ENCODE peak calls at places on chromosomes 13 and 19, in five cellular contexts. W is endodermal cell; G is CD4-positive, alpha-beta memory T cell; O is heart left ventricle; M is tibial nerve. S is an unnamed sample.

GRCh38 chr13:51590966-51591627 is 6.8 kb downstream of the WDFY2 start:
- DNase-seq in W (no peak), G (no peak), O (no peak), M (no peak), S (no peak)

GRCh38 chr13:86920960-86921359 is 750.2 kb upstream of the SLITRK5 start:
- DNase-seq in W (no peak), G (no peak), O (no peak), M (no peak), S (no peak)

GRCh38 chr19:34732548-34733255 is 1.3 kb upstream of the ZNF181 start:
- DNase-seq in W (peak; percentile 61), G (no peak), O (no peak), M (no peak), S (no peak)

GRCh38 chr13:107003911-107004310 is 436.0 kb upstream of the ARGLU1 start:
- DNase-seq in W (no peak), G (no peak), O (no peak), M (no peak), S (no peak)

GRCh38 chr13:43085545-43085944 is 62.2 kb downstream of the DNAJC15 start:
- DNase-seq in W (no peak), G (peak; percentile 22), O (no peak), M (no peak), S (no peak)

GRCh38 chr13:23470706-23471610 is 37.5 kb upstream of the SACS start:
- DNase-seq in W (no peak), G (no peak), O (no peak), M (no peak), S (no peak)

GRCh38 chr13:29924482-29924884 is 74.1 kb upstream of the UBL3 start:
- DNase-seq in W (no peak), G (no peak), O (no peak), M (no peak), S (no peak)

GRCh38 chr13:67554296-67554695 is 324.2 kb upstream of the PCDH9 start:
- DNase-seq in W (no peak), G (no peak), O (no peak), M (no peak), S (no peak)

GRCh38 chr13:112942689-112943308 is 26.2 kb upstream of the MCF2L start:
- DNase-seq in W (peak; percentile 99), G (peak; percentile 91), O (peak; percentile 96), M (peak; percentile 97), S (peak; percentile 98)

GRCh38 chr19:37095859-37096258 is 17.6 kb downstream of the ZNF420 start:
- DNase-seq in W (no peak), G (no peak), O (no peak), M (no peak), S (no peak)

GRCh38 chr13:34750078-34750703 is 191.9 kb upstream of the NBEA start:
- DNase-seq in W (peak; percentile 83), G (no peak), O (no peak), M (no peak), S (peak; percentile 44)

GRCh38 chr13:53151692-53152421 is 123.2 kb downstream of the OLFM4 start:
- DNase-seq in W (peak; percentile 86), G (no peak), O (no peak), M (no peak), S (no peak)

GRCh38 chr13:41405367-41405766 is 52.0 kb upstream of the RGCC start:
- DNase-seq in W (no peak), G (no peak), O (no peak), M (no peak), S (no peak)

GRCh38 chr19:24000656-24001055 is 86.0 kb downstream of the ZNF726 start:
- DNase-seq in W (no peak), G (no peak), O (no peak), M (no peak), S (no peak)

GRCh38 chr13:71030789-71031188 is 836.2 kb downstream of the DACH1 start:
- DNase-seq in W (peak; percentile 58), G (no peak), O (no peak), M (no peak), S (no peak)

GRCh38 chr19:7701049-7701653 is 780 bp downstream of the FCER2 start:
- DNase-seq in W (no peak), G (no peak), O (no peak), M (no peak), S (no peak)

GRCh38 chr13:99655351-99656091 is 154.2 kb downstream of the TM9SF2 start:
- DNase-seq in W (no peak), G (no peak), O (no peak), M (no peak), S (no peak)

DNA sequence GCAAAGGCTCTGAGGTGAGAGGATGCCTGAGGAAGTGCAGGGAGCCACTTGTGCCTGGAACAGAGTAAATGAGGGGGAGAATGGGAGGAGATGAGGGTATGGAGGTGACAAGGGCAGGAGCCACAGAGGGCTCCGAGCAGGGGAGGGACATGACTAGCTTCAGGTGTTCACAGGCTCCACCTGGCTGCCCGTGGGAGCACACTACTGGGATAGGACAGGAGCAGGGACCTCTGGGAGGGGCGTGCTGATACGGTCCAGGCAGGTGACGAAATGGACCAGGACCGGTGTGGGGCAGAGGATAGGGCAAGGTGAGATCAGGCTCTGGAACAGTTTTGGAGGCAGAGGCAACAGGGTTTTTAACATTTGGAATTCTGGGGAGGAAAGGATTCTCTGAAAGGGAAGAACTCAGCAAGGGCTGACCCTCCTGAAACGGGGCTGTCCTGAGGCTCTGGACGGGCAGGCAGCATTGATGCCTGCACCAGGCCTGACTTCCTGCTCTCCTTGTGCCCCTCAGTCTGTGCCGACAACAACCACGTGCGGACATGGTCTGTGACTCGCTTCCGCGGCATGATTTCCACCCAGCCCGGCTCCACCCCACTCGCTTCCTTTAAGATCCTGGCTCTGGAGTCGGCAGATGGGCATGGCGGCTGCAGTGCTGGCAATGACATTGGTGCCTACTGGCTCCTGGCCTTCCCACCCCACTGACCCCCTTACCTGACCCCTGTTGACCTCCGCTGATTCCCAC is 11.6 kb downstream of the SHKBP1 start:
- DNase-seq in W (peak; percentile 43), G (no peak), O (no peak), M (no peak), S (no peak)
- H3K36me3 ChIP-seq in W (peaks cover 25% of the 10 kb centered on the region), G (peaks cover 31% of the 10 kb centered on the region), O (no peaks in the 10 kb centered on the region), M (no peaks in the 10 kb centered on the region), S (peaks cover 60% of the 10 kb centered on the region)

GRCh38 chr19:11849264-11849615 is 714 bp downstream of the ZNF439 start:
- DNase-seq in W (no peak), G (no peak), O (no peak), M (no peak), S (no peak)
- H3K4me3 ChIP-seq in W (no peak overlapping the region), G (peak overlapping the region; percentile 39), O (peak overlapping the region; percentile 59), M (peak overlapping the region; percentile 77), S (peak overlapping the region; percentile 78)

DNA sequence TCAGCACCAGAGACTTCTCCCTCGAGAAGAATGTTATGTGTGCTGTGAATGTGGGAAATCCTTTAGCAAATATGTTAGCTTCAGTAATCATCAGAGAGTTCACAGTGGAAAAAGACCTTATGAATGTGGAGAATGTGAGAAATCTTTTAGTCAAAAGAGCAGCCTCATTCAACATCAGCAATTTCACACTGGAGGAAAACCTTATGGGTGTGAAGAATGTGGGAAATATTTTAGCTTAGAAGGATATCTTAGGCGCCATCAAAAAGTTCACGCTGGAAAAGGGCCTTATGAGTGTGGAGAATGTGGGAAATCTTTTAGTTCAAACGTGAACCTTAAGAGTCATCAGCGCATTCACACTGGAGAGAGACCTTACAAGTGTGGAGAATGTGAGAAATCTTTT is 8.3 kb upstream of the ZNF587 start:
- DNase-seq in W (peak; percentile 51), G (no peak), O (no peak), M (no peak), S (no peak)
- H3K36me3 ChIP-seq in W (peaks cover 77% of the 10 kb centered on the region), G (peaks cover 6% of the 10 kb centered on the region), O (peaks cover 2% of the 10 kb centered on the region), M (no peaks in the 10 kb centered on the region), S (peaks cover 38% of the 10 kb centered on the region)

GRCh38 chr13:27952931-27953670 is 16.0 kb downstream of the CDX2 start:
- DNase-seq in W (peak; percentile 50), G (no peak), O (no peak), M (no peak), S (no peak)
- H3K4me3 ChIP-seq in W (peak overlapping the region; percentile 53), G (no peak overlapping the region), O (peak overlapping the region; percentile 31), M (peak overlapping the region; percentile 45), S (peak overlapping the region; percentile 54)

GRCh38 chr19:1577929-1578618 is 9.9 kb upstream of the MEX3D start:
- DNase-seq in W (no peak), G (no peak), O (peak; percentile 23), M (no peak), S (no peak)
- H3K36me3 ChIP-seq in W (peaks cover 35% of the 10 kb centered on the region), G (peaks cover 13% of the 10 kb centered on the region), O (peaks cover 8% of the 10 kb centered on the region), M (no peaks in the 10 kb centered on the region), S (peaks cover 63% of the 10 kb centered on the region)

DNA sequence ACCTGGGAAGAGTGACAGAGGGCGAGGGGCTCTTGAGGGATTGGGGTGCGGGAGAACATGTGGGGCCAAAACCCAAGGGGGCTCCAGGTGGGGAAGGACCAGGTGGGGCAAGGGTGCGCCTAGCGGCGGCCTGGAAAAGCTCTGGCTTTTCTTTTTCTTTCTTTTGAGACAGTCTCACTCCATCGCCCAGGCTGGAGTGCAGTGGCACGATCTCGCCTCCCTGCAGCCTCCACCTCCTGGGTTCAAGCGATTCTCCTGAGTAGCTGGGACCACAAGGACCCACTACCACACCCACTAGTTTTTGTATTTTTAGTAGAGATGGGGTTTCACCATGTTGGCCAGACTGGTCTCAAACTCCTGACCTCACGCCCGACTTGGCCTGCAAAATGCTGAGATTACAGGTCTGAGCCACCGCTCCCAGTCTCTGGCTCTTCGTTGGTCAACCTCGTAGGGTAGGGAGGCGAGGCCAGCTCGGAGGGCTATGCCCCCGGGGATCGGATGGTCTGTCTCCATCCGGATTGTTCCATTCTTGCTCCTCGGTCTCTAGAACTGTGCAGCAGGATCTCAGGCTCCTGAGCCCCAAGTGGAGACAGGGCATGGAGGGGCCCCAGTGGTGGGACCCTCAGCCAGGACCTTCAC is 3.7 kb downstream of the GADD45B start:
- DNase-seq in W (no peak), G (no peak), O (no peak), M (no peak), S (peak; percentile 51)
- H3K4me3 ChIP-seq in W (peak overlapping the region; percentile 96), G (no peak overlapping the region), O (no peak overlapping the region), M (no peak overlapping the region), S (no peak overlapping the region)

GRCh38 chr19:48988286-48988685 is 4.8 kb downstream of the GYS1 start:
- DNase-seq in W (no peak), G (no peak), O (no peak), M (no peak), S (no peak)

GRCh38 chr19:48988860-48989259 is 4.2 kb downstream of the GYS1 start:
- DNase-seq in W (no peak), G (no peak), O (no peak), M (no peak), S (no peak)

GRCh38 chr19:48985711-48986110 is 7.4 kb downstream of the GYS1 start:
- DNase-seq in W (no peak), G (no peak), O (no peak), M (no peak), S (no peak)

GRCh38 chr19:48986211-48986610 is 6.9 kb downstream of the GYS1 start:
- DNase-seq in W (no peak), G (no peak), O (no peak), M (no peak), S (no peak)

DNA sequence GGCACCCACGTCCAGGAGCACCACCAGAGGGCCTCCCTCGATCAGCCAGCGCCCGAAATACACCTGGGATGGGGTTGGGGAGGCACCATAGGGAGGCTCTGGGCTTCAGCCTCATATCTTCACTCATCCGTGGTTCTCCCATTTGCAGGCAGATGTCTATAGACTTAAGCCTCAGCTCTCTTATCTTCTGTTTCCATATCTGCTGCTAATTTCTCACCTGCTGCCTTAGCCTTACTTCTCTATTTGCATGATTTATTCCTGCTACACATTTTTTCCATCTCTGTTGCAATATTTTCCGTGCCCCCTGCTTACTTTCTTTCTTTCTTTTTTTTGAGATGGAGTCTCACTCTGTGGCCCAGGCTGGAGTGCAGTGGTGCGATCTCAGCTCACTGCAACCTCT is 5.8 kb downstream of the GYS1 start:
- DNase-seq in W (no peak), G (no peak), O (no peak), M (no peak), S (no peak)
- H3K36me3 ChIP-seq in W (peaks cover 54% of the 10 kb centered on the region), G (peaks cover 10% of the 10 kb centered on the region), O (peaks cover 11% of the 10 kb centered on the region), M (no peaks in the 10 kb centered on the region), S (peaks cover 73% of the 10 kb centered on the region)

GRCh38 chr19:45693168-45693788 is 812 bp downstream of the QPCTL start:
- DNase-seq in W (peak; percentile 95), G (peak; percentile 63), O (peak; percentile 82), M (peak; percentile 70), S (peak; percentile 85)
- H3K4me3 ChIP-seq in W (peak overlapping the region; percentile 95), G (peak overlapping the region; percentile 94), O (peak overlapping the region; percentile 62), M (peak overlapping the region; percentile 70), S (peak overlapping the region; percentile 95)

S was measured in lower lobe of right lung.